ENCODE peak calls at places on chromosome 13, in eight cellular contexts. M is choroid plexus epithelial cell, V is neural progenitor cell, G is body of pancreas, L is endodermal cell, X is AG10803, N is lower lobe of right lung, J is MM.1S. E is an unnamed sample.

GRCh38 chr13:110280231-110280813 is 26.6 kb downstream of the COL4A1 start:
- DNase-seq in M (no peak), J (no peak), V (no peak), G (no peak), X (no peak), L (no peak), N (no peak), E (no peak)

GRCh38 chr13:51945149-51945548 is 66.1 kb downstream of the ATP7B start:
- DNase-seq in J (no peak), V (no peak), G (no peak), L (no peak), N (no peak), M (no peak), X (no peak), E (no peak)

GRCh38 chr13:109835321-109835720 is 48.9 kb upstream of the IRS2 start:
- DNase-seq in M (peak), L (no peak), G (no peak), V (no peak), J (no peak), N (no peak), X (peak), E (no peak)

GRCh38 chr13:36706755-36707154 is 32.9 kb downstream of the SERTM1 start:
- DNase-seq in N (no peak), V (no peak), G (no peak), X (peak), L (no peak), J (no peak), M (peak), E (no peak)

GRCh38 chr13:35630551-35631275 is 154.2 kb upstream of the MAB21L1 start:
- DNase-seq in M (peak), L (peak), V (peak), N (no peak), G (no peak), J (peak), X (peak), E (no peak)

GRCh38 chr13:41222259-41222852 is 28.0 kb upstream of the KBTBD7 start:
- DNase-seq in N (no peak), G (peak), V (peak), M (peak), J (peak), X (peak), L (peak), E (no peak)

GRCh38 chr13:97953376-97953970 is at the start of gene IPO5:
- DNase-seq in J (no peak), V (no peak), X (peak), M (peak), N (no peak), L (no peak), G (no peak), E (no peak)

GRCh38 chr13:64078480-64078936 is 2662.9 kb upstream of the PCDH20 start:
- DNase-seq in G (no peak), V (no peak), M (no peak), L (peak), N (no peak), X (no peak), J (no peak), E (no peak)

GRCh38 chr13:24683833-24684599 is 3.8 kb downstream of the ATP12A start:
- DNase-seq in V (peak), N (peak), X (peak), J (peak), L (peak), G (peak), M (peak), E (no peak)

GRCh38 chr13:107329991-107330390 is 762.1 kb upstream of the ARGLU1 start:
- DNase-seq in M (peak), V (no peak), L (no peak), G (no peak), J (no peak), X (no peak), N (no peak), E (no peak)
- TF ChIP-seq CTCF in M (no peak), V (no peak), L (no peak), G (no peak), J (no peak), X (no peak), N (no peak), E (no peak)

GRCh38 chr13:80923907-80924306 is 583.0 kb upstream of the SPRY2 start:
- DNase-seq in L (no peak), V (peak), X (no peak), M (peak), N (no peak), J (no peak), G (no peak), E (no peak)
- TF ChIP-seq CTCF in L (peak), V (peak), X (no peak), M (peak), N (no peak), J (no peak), G (no peak), E (no peak)

GRCh38 chr13:113514844-113515243 is 24.3 kb upstream of the DCUN1D2 start:
- DNase-seq in J (no peak), G (no peak), N (no peak), V (no peak), L (no peak), X (no peak), M (no peak), E (no peak)

GRCh38 chr13:113519556-113519955 is 29.0 kb upstream of the DCUN1D2 start:
- DNase-seq in N (no peak), J (no peak), L (no peak), G (no peak), X (no peak), V (no peak), M (no peak), E (no peak)

GRCh38 chr13:113518080-113518803 is 27.7 kb upstream of the DCUN1D2 start:
- DNase-seq in L (no peak), J (no peak), V (no peak), G (no peak), M (no peak), X (no peak), N (no peak), E (no peak)

DNA sequence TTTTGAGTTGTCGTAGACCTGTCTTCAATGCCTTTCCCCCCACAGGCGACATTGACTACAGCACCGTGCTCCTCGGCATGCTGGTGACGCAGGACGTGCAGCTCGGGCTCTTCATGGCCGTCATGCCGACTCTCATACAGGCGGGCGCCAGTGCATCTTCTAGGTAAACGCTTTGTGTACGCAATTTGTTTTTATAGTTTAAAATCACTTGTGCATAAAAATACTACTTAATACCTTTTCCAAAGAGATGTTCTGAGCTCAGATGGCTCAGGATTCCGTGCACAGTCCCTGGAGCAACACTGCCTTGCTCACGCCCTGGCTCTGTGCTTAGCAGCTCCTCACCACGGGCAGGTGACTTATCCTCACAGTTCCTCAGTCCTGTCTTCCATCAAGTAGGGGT is 30.1 kb upstream of the DCUN1D2 start:
- DNase-seq in N (no peak), V (no peak), M (no peak), G (no peak), L (no peak), J (no peak), X (no peak), E (no peak)
- TF ChIP-seq CTCF in N (no peak), V (no peak), M (no peak), G (no peak), L (no peak), J (no peak), X (no peak), E (no peak)

GRCh38 chr13:19957320-19958118 is 1.0 kb upstream of the ZMYM2 start:
- DNase-seq in G (peak), L (peak), X (peak), N (peak), J (peak), M (peak), V (peak), E (peak)

GRCh38 chr13:19958119-19959111 is at the start of gene ZMYM2:
- DNase-seq in L (peak), G (peak), M (peak), X (peak), V (peak), J (peak), N (peak), E (peak)

GRCh38 chr13:19960673-19961015 is 2.1 kb downstream of the ZMYM2 start:
- DNase-seq in N (no peak), L (no peak), V (no peak), J (peak), G (no peak), X (no peak), M (peak), E (no peak)

GRCh38 chr13:19959831-19960672 is 1.5 kb downstream of the ZMYM2 start:
- DNase-seq in J (peak), L (peak), X (peak), M (peak), G (peak), V (peak), N (peak), E (peak)

DNA sequence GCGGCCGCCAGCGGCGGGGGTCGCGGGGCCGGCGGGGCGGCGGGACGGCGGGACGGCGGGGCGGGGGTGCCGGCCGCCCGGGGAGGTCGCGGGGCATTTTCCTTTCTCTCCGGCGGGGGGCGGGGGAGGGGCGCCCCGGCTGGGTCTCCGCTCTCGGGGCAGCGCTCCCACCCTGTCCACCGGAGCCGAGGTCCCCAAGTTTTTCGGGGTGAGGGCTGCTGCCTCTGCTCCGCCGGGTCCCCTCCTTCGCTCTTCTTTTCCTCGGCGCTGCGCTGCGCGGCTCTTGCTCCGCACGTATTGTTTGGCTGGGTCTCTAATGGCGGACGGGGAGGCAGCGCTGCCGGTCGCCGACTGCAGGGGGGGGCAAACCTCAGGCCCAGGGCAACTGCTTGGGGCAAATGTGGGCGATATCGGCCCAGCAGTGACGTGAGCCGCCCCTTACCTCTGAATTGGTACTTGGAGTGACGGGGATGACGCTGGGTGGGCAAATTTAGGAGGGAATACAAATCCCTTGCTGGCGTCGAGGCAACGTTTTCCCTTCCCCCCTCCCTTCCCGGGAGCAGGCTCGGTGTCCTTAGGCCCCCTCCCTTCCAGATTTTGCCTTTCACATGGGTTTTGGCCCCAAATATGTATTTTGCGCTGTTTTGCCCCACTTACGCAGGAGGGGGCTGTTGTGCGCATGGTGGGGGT is 759 bp downstream of the ZMYM2 start:
- DNase-seq in J (peak), M (peak), V (peak), N (peak), L (peak), X (peak), G (peak), E (peak)
- TF ChIP-seq CTCF in J (no peak), M (peak), V (no peak), N (no peak), L (no peak), X (peak), G (no peak), E (no peak)

DNA sequence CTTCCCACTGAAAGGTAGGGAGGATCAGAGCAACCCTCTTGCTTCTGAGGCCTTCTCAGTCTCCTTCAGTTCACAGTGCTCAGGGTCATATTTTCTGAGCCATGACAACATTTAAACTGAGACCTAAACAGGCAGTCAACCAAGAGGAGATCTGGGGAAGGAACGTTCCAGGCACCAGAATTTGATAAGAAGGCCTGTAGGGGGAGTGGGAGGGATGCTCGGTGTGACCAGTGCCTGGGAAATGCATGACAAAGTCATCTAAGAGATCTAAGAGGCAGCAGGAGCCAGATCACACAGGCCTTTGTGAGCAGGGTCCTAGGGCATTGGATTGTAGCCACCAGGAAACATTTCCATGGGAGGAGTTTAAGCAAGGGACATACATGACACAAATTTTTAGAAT is 71.6 kb downstream of the SHISA2 start:
- DNase-seq in J (no peak), N (no peak), V (peak), G (no peak), M (peak), X (peak), L (peak), E (no peak)
- TF ChIP-seq CTCF in J (peak), N (no peak), V (peak), G (no peak), M (peak), X (peak), L (peak), E (no peak)

DNA sequence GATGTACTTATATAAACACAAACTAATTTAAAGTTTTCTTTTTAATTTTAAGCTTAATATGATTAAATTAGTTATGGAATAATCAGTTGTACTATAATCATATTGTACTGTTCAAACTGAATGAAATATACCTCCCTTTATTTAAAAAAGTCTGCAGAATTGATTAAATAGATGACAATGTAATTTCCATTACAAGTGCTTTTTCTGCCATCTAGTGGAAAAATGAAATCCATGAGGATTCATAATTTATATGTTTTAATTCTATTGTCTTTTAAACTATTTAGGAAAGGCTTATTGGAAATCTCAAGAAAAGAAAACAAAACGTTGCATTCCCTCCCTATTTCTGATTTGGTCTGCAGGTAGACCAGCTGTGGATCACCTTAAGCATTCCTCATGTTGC is 30.8 kb downstream of the MZT1 start:
- DNase-seq in N (no peak), J (no peak), X (peak), L (no peak), M (peak), V (no peak), G (no peak), E (no peak)
- TF ChIP-seq CTCF in N (peak), J (peak), X (peak), L (peak), M (peak), V (peak), G (no peak), E (peak)

GRCh38 chr13:99320693-99321481 is 13.7 kb upstream of the GPR183 start:
- DNase-seq in V (no peak), J (no peak), M (peak), L (no peak), N (no peak), G (no peak), X (peak), E (peak)
- TF ChIP-seq CTCF in V (no peak), J (no peak), M (no peak), L (no peak), N (no peak), G (no peak), X (no peak), E (no peak)

DNA sequence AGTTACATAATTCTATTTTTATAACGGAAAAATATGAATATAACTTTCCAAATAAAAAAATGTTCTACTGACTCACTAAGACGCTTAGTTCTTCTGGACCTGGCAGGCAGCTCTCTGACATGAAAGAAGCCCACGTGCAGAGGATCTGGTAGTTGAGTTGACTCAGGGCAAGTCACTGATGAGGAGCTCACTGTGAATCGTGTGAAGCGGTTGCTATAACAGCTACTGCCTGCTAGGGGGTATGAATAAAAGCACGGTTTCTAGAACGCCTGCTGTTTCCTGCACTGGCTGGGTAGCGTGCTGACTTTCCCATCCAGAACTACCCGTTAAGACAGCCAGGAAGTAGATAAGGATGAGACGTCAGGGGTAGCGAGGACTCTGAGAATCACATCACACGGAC is 54.7 kb upstream of the WASF3 start:
- DNase-seq in G (no peak), N (no peak), M (peak), J (no peak), V (peak), L (peak), X (peak), E (no peak)
- TF ChIP-seq CTCF in G (no peak), N (no peak), M (peak), J (no peak), V (peak), L (peak), X (peak), E (no peak)

E was measured in CD14-positive monocyte.